ENCODE peak calls at places on chromosomes 11 and 22, in seven cellular contexts. D is A549, P is cardiac fibroblast, T is astrocyte of the spinal cord, G is dorsolateral prefrontal cortex, Y is suprapubic skin, F is heart right ventricle. E is an unnamed sample.

GRCh38 chr11:69888671-69889076 is 69.5 kb upstream of the FGF3 start:
- DNase-seq in D (peak; percentile 86), Y (no peak), F (peak; percentile 66), T (peak; percentile 40), P (peak; percentile 64), G (peak; percentile 45), E (peak; percentile 79)

GRCh38 chr11:10490398-10491232 is 35.6 kb downstream of the AMPD3 start:
- DNase-seq in P (peak; percentile 92), D (peak; percentile 91), G (peak; percentile 68), F (peak; percentile 46), Y (peak; percentile 76), T (peak; percentile 95), E (peak; percentile 34)

GRCh38 chr11:64219354-64219684 is 6.7 kb downstream of the TRPT1 start:
- DNase-seq in T (no peak), P (no peak), G (no peak), F (no peak), D (no peak), Y (no peak), E (no peak)

GRCh38 chr11:126595560-126595959 is 240.1 kb downstream of the ST3GAL4 start:
- DNase-seq in P (no peak), F (no peak), G (no peak), D (no peak), Y (no peak), T (no peak), E (no peak)

GRCh38 chr22:49657974-49658550 is 169.6 kb downstream of the BRD1 start:
- DNase-seq in D (no peak), G (no peak), Y (peak; percentile 46), P (no peak), F (no peak), T (no peak), E (no peak)

GRCh38 chr11:69949327-69949726 is 128.8 kb upstream of the ANO1 start:
- DNase-seq in F (no peak), P (peak; percentile 57), G (no peak), Y (no peak), T (peak; percentile 89), D (peak; percentile 97), E (no peak)

GRCh38 chr22:19149047-19149883 is 827 bp downstream of the GSC2 start:
- DNase-seq in G (no peak), D (no peak), T (no peak), Y (no peak), F (no peak), P (no peak), E (peak; percentile 8)

GRCh38 chr11:121829159-121829643 is 286.8 kb downstream of the BLID start:
- DNase-seq in G (no peak), Y (peak; percentile 63), T (peak; percentile 99), D (no peak), F (peak; percentile 27), P (peak; percentile 96), E (peak; percentile 97)

GRCh38 chr11:67468056-67468455 is 995 bp downstream of the TMEM134 start:
- DNase-seq in Y (peak; percentile 90), P (no peak), F (no peak), D (no peak), T (no peak), G (no peak), E (no peak)

GRCh38 chr11:21909145-21909544 is 283.7 kb upstream of the ANO5 start:
- DNase-seq in F (no peak), Y (no peak), P (no peak), D (peak; percentile 3), G (no peak), T (no peak), E (no peak)

GRCh38 chr22:47295982-47296381 is 533.5 kb downstream of the TBC1D22A start:
- DNase-seq in Y (no peak), D (no peak), G (no peak), F (no peak), T (no peak), P (no peak), E (no peak)

GRCh38 chr22:23098230-23098705 is 27.9 kb downstream of the GNAZ start:
- DNase-seq in G (no peak), T (no peak), P (no peak), D (no peak), F (no peak), Y (no peak), E (no peak)

GRCh38 chr11:27445625-27446024 is 27.0 kb downstream of the LGR4 start:
- DNase-seq in D (no peak), T (no peak), F (no peak), G (no peak), P (no peak), Y (no peak), E (no peak)

GRCh38 chr11:123392813-123393212 is 37.3 kb upstream of the GRAMD1B start:
- DNase-seq in G (no peak), P (no peak), Y (no peak), F (no peak), T (no peak), D (no peak), E (no peak)

GRCh38 chr11:121672630-121673487 is 220.1 kb upstream of the SORL1-AS1 start:
- DNase-seq in G (no peak), F (no peak), T (no peak), D (no peak), Y (no peak), P (peak; percentile 71), E (peak; percentile 19)

GRCh38 chr11:118789501-118790356 is 1.2 kb downstream of the DDX6 start:
- DNase-seq in D (no peak), P (peak; percentile 31), T (peak; percentile 33), Y (no peak), G (no peak), F (no peak), E (peak; percentile 13)

GRCh38 chr22:32545801-32546200 is 71.2 kb downstream of the FBXO7 start:
- DNase-seq in T (no peak), D (no peak), F (no peak), Y (no peak), G (no peak), P (peak; percentile 34), E (peak; percentile 31)

GRCh38 chr11:126146454-126147192 is 64.8 kb downstream of the RPUSD4 start:
- DNase-seq in F (no peak), P (no peak), T (no peak), G (no peak), D (no peak), Y (no peak), E (no peak)

DNA sequence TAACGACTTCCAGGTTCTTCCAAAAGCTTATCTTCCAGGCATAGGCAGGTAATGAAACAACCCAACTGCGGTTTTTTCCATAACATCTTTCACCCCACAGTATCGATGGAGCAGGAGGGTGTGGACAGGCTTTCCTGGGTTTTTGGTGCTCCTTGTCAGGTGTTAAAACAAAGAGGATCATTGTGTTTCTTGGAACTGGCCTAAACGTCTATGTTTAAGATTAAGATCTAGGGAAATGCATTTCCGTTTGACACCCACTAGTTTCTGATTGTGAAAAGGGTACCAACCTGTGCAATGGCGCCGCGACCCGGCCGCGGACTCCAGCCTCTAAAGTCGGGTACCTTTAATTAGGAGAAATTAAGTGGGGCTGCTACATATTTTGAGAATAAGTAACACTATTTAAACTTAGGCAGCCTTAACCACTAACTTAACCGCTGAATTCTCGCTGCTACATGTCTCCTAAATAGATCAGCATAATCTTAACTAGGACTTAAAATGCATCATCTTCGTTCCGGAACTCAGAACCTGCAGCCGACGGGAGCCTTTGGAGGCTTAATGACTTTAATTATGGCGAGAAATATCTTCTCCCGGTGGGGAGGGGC is 31.5 kb downstream of the C22orf31 start:
- DNase-seq in Y (no peak), D (no peak), P (peak; percentile 24), F (no peak), T (peak; percentile 76), G (no peak), E (peak; percentile 36)
- TF ChIP-seq CTCF in Y (no peak), D (no peak), P (no peak), F (no peak), T (no peak), G (no peak), E (no peak)

DNA sequence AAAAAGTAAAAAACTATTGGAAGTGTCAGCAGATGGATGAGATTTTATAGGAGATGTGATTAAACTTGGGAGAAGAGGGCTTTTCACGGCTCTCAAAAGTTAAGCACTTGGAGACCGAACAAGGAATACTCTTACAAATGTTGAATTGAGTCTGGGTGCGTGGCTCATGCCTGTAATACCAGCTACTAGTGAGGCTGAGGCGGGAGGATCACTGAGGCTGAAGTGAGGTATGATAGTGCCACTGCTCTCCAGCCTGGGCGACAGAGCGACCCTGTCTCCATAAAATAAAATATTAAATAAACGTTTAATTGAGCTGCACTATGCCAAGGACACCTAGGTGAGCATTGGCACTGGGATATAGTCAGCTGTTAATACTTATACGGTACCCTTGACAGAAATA is 1.9 kb downstream of the CEP57 start:
- DNase-seq in F (no peak), Y (no peak), D (no peak), G (no peak), T (no peak), P (no peak), E (no peak)
- H3K4me3 ChIP-seq in F (no peak overlapping the region), Y (no peak overlapping the region), D (no peak overlapping the region), G (no peak overlapping the region), T (no peak overlapping the region), P (no peak overlapping the region), E (peak overlapping the region; percentile 92)

GRCh38 chr11:72741849-72742521 is 10.2 kb downstream of the ARAP1 start:
- DNase-seq in D (no peak), G (no peak), F (no peak), T (no peak), Y (no peak), P (no peak), E (no peak)

GRCh38 chr11:72740562-72741428 is 11.4 kb downstream of the ARAP1 start:
- DNase-seq in F (no peak), T (no peak), P (no peak), G (no peak), D (no peak), Y (no peak), E (no peak)

GRCh38 chr11:72740060-72740424 is 12.2 kb downstream of the ARAP1 start:
- DNase-seq in P (no peak), G (no peak), Y (no peak), T (no peak), D (no peak), F (no peak), E (no peak)

GRCh38 chr11:72742522-72743320 is 9.5 kb downstream of the ARAP1 start:
- DNase-seq in T (no peak), Y (no peak), P (no peak), G (no peak), D (no peak), F (no peak), E (no peak)

GRCh38 chr11:72741429-72741833 is 10.8 kb downstream of the ARAP1 start:
- DNase-seq in P (no peak), F (no peak), G (no peak), D (no peak), T (no peak), Y (no peak), E (no peak)
- TF ChIP-seq CTCF in P (no peak), F (no peak), G (no peak), D (no peak), T (peak; percentile 7), Y (no peak), E (no peak)

DNA sequence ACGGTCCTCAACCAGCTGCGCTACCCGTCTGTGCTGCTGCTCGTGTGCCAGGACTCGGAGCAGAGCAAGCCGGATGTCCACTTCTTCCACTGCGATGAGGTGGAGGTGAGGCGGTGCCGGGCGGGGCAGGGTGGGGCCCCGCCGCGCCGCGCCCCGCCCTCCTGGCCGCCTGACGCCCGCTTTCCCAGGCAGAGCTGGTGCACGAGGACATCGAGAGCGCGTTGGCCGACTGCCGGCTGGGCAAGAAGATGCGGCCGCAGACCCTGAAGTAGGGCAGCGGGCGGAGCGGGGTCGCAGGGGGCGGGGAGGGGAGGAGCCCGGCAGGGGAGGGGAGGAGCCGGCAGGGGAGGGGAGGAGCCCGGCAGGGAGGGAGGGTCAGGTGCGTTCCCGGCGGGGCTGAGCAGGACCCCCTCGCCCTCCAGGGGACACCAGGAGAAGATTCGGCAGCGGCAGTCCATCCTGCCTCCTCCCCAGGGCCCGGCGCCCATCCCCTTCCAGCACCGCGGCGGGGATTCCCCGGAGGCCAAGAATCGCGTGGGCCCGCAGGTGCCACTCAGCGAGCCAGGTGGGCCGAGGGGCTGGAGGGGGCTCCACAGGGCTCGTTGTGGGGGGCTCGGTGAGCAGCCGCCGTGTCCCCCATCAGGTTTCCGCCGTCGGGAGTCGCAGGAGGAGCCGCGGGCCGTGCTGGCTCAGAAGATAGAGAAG is 14.8 kb downstream of the EPS8L2 start:
- DNase-seq in Y (no peak), D (no peak), P (no peak), G (no peak), T (no peak), F (no peak), E (peak; percentile 66)
- H3K4me3 ChIP-seq in Y (peak overlapping the region; percentile 14), D (no peak overlapping the region), P (no peak overlapping the region), G (peak overlapping the region; percentile 28), T (no peak overlapping the region), F (no peak overlapping the region), E (peak overlapping the region; percentile 5)